ENCODE peak calls at places on chromosomes 5 and 9, in five cellular contexts. S, A, Y, V and U are unnamed samples.

GRCh38 chr5:157721159-157721558 is 10.1 kb upstream of the THG1L start:
- DNase-seq in V (no peak), S (no peak), Y (no peak), A (no peak), U (no peak)

GRCh38 chr5:13831236-13831810 is 113.2 kb downstream of the DNAH5 start:
- DNase-seq in Y (no peak), A (no peak), S (no peak), V (no peak), U (no peak)

GRCh38 chr5:145157841-145158240 is 677.3 kb downstream of the PRELID2 start:
- DNase-seq in Y (no peak), V (no peak), A (no peak), S (no peak), U (no peak)

GRCh38 chr5:115418788-115419187 is 122.3 kb upstream of the CCDC112 start:
- DNase-seq in Y (no peak), S (no peak), V (no peak), A (peak; percentile 88), U (no peak)

GRCh38 chr9:131739988-131740648 is at the start of gene RAPGEF1:
- DNase-seq in V (peak; percentile 73), A (no peak), S (peak; percentile 76), Y (no peak), U (no peak)

GRCh38 chr9:90307177-90307833 is 335.3 kb downstream of the DIRAS2 start:
- DNase-seq in V (no peak), Y (no peak), S (no peak), A (peak; percentile 60), U (no peak)

GRCh38 chr5:95631265-95631957 is 11.5 kb downstream of the GPR150 start:
- DNase-seq in S (no peak), V (no peak), A (no peak), Y (no peak), U (no peak)

GRCh38 chr9:138067594-138068367 is 190.2 kb downstream of the CACNA1B start:
- DNase-seq in S (peak; percentile 2), A (no peak), Y (no peak), V (no peak), U (no peak)

GRCh38 chr9:121323449-121324151 is 46.5 kb downstream of the STOM start:
- DNase-seq in A (no peak), Y (no peak), S (no peak), V (no peak), U (no peak)